ENCODE peak calls at places on chromosomes 6 and 20, in six cellular contexts. S is neuronal stem cell, U is trophoblast cell, D is mesenchymal stem cell, M is mesendoderm, J is H9. C is an unnamed sample.

GRCh38 chr6:170135041-170135440 is 155.8 kb downstream of the DLL1 start:
- DNase-seq in J (no peak), S (no peak), M (no peak), D (no peak), U (no peak), C (no peak)

GRCh38 chr6:501891-502601 is 110.5 kb downstream of the IRF4 start:
- DNase-seq in U (no peak), D (peak; percentile 19), S (no peak), M (peak; percentile 8), J (no peak), C (no peak)

GRCh38 chr6:18022398-18023231 is 35.2 kb upstream of the KIF13A start:
- DNase-seq in J (peak; percentile 81), U (peak; percentile 63), D (no peak), M (peak; percentile 95), S (peak; percentile 88), C (peak; percentile 57)

GRCh38 chr6:120198033-120198432 is 848.5 kb upstream of the MAN1A1 start:
- DNase-seq in D (peak; percentile 95), U (no peak), M (peak; percentile 92), J (no peak), S (no peak), C (no peak)

GRCh38 chr6:28355743-28356665 is 6.3 kb downstream of the ZKSCAN3 start:
- DNase-seq in S (peak; percentile 64), U (peak; percentile 72), J (peak; percentile 84), D (peak; percentile 93), M (peak; percentile 95), C (peak; percentile 91)

GRCh38 chr6:45746046-45746445 is 269.6 kb downstream of the CLIC5 start:
- DNase-seq in M (peak; percentile 14), D (no peak), J (no peak), S (no peak), U (no peak), C (peak; percentile 49)

GRCh38 chr20:10591956-10592521 is 81.8 kb downstream of the JAG1 start:
- DNase-seq in J (no peak), D (no peak), U (no peak), M (no peak), S (no peak), C (peak; percentile 62)

GRCh38 chr6:8322659-8323058 is 112.7 kb downstream of the SLC35B3 start:
- DNase-seq in D (no peak), J (no peak), U (no peak), M (no peak), S (no peak), C (no peak)

GRCh38 chr6:105357147-105357546 is 45.7 kb downstream of the PREP start:
- DNase-seq in M (no peak), J (no peak), U (no peak), D (no peak), S (no peak), C (no peak)

GRCh38 chr6:116326392-116326717 is 44.4 kb upstream of the DSE start:
- DNase-seq in U (no peak), S (no peak), D (no peak), J (no peak), M (no peak), C (no peak)
- H2BK5ac ChIP-seq in U (no peak overlapping the region), S (no peak overlapping the region), D (no peak overlapping the region), J (no peak overlapping the region), M (no peak overlapping the region), C (no peak overlapping the region)

DNA sequence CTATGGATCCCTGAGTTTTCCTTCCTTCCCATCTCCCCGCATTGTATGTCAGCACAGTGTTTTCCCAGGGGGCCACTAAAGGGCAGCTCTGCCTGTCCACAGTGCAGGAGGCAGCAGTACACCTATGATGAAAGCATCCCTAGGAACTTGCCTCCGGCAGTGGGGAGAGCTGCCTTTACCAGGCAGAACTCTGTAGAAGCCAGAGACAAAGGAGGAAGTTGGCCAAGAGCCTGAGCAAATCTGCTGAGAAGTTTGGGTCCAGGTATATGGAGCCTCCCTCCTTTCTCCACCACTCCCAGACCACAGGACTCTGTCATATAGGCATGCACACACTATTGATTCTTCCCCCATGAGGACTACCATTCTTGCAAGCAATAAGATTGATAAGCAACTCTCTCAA is 282.7 kb downstream of the TBC1D7 start:
- DNase-seq in M (no peak), J (no peak), D (no peak), S (no peak), U (no peak), C (no peak)
- H2BK5ac ChIP-seq in M (no peak overlapping the region), J (no peak overlapping the region), D (no peak overlapping the region), S (no peak overlapping the region), U (no peak overlapping the region), C (no peak overlapping the region)

GRCh38 chr20:25537890-25538289 is 47.4 kb downstream of the NINL start:
- DNase-seq in U (no peak), D (no peak), S (no peak), M (no peak), J (no peak), C (no peak)
- H2BK5ac ChIP-seq in U (no peak overlapping the region), D (no peak overlapping the region), S (no peak overlapping the region), M (no peak overlapping the region), J (no peak overlapping the region), C (no peak overlapping the region)

GRCh38 chr6:36874443-36875249 is at the start of gene PPIL1:
- DNase-seq in S (peak; percentile 84), J (peak; percentile 85), U (peak; percentile 75), D (peak; percentile 94), M (peak; percentile 93), C (peak; percentile 90)
- H2BK5ac ChIP-seq in S (peak within 1 kb of the TSS; percentile 56), J (peak within 1 kb of the TSS; percentile 77), U (peak within 1 kb of the TSS; percentile 95), D (peak within 1 kb of the TSS; percentile 12), M (peak within 1 kb of the TSS; percentile 55), C (peak within 1 kb of the TSS; percentile 86)

GRCh38 chr6:148530394-148530923 is 187.8 kb downstream of the SASH1 start:
- DNase-seq in J (peak; percentile 47), D (peak; percentile 87), U (no peak), S (no peak), M (peak; percentile 85), C (peak; percentile 98)
- H2BK5ac ChIP-seq in J (no peak overlapping the region), D (peak overlapping the region; percentile 22), U (no peak overlapping the region), S (no peak overlapping the region), M (peak overlapping the region; percentile 39), C (peak overlapping the region; percentile 96)